ENCODE peak calls at places on chromosome 19, in six cellular contexts. Y is A549, H is Peyer's patch, X is ovary, G is lower leg skin, D is uterus. W is an unnamed sample.

GRCh38 chr19:9819590-9819898 is 665 bp upstream of the FBXL12 start:
- DNase-seq in Y (no peak), H (no peak), X (no peak), G (no peak), D (no peak), W (no peak)

GRCh38 chr19:33813391-33814101 is 16.9 kb downstream of the KCTD15 start:
- DNase-seq in Y (no peak), H (no peak), X (no peak), G (no peak), D (no peak), W (no peak)

GRCh38 chr19:50417850-50418185 is 920 bp upstream of the SPIB start:
- DNase-seq in Y (no peak), H (peak; percentile 54), X (no peak), G (no peak), D (no peak), W (no peak)

GRCh38 chr19:14440049-14440448 is 6.9 kb downstream of the PKN1 start:
- DNase-seq in Y (no peak), H (peak; percentile 95), X (no peak), G (peak; percentile 54), D (no peak), W (peak; percentile 33)

GRCh38 chr19:41323430-41324125 is 13.6 kb downstream of the CCDC97 start:
- DNase-seq in Y (peak; percentile 87), H (no peak), X (peak; percentile 85), G (peak; percentile 75), D (peak; percentile 86), W (peak; percentile 98)

GRCh38 chr19:38362076-38362945 is 12.1 kb upstream of the PSMD8 start:
- DNase-seq in Y (peak; percentile 92), H (peak; percentile 77), X (peak; percentile 62), G (peak; percentile 85), D (peak; percentile 68), W (peak; percentile 55)

GRCh38 chr19:10270616-10271394 is at the start of gene ICAM1:
- DNase-seq in Y (no peak), H (peak; percentile 86), X (peak; percentile 74), G (peak; percentile 83), D (peak; percentile 77), W (peak; percentile 92)

GRCh38 chr19:58227964-58228583 is 640 bp upstream of the ZNF544 start:
- DNase-seq in Y (no peak), H (no peak), X (no peak), G (no peak), D (no peak), W (no peak)

GRCh38 chr19:10776900-10777650 is 58.9 kb downstream of the TMED1 start:
- DNase-seq in Y (no peak), H (peak; percentile 53), X (no peak), G (no peak), D (no peak), W (no peak)

GRCh38 chr19:55697698-55698097 is 22.7 kb downstream of the EPN1 start:
- DNase-seq in Y (no peak), H (no peak), X (no peak), G (no peak), D (no peak), W (no peak)

GRCh38 chr19:2270157-2270571 is 11.8 kb downstream of the PEAK3 start:
- DNase-seq in Y (no peak), H (no peak), X (peak; percentile 72), G (peak; percentile 62), D (peak; percentile 62), W (no peak)

GRCh38 chr19:10815969-10816635 is 19.9 kb downstream of the TMED1 start:
- DNase-seq in Y (no peak), H (no peak), X (no peak), G (no peak), D (no peak), W (no peak)

GRCh38 chr19:42246869-42247630 is 4.6 kb upstream of the GSK3A start:
- DNase-seq in Y (peak; percentile 44), H (no peak), X (peak; percentile 53), G (peak; percentile 19), D (no peak), W (no peak)

GRCh38 chr19:30873003-30873402 is 476.2 kb downstream of the TSHZ3 start:
- DNase-seq in Y (no peak), H (no peak), X (no peak), G (no peak), D (no peak), W (no peak)

GRCh38 chr19:4737955-4738580 is 14.4 kb upstream of the DPP9 start:
- DNase-seq in Y (no peak), H (no peak), X (no peak), G (no peak), D (no peak), W (no peak)

GRCh38 chr19:2294377-2295335 is 12.7 kb upstream of the PEAK3 start:
- DNase-seq in Y (no peak), H (no peak), X (no peak), G (peak; percentile 45), D (peak; percentile 70), W (no peak)

GRCh38 chr19:14147797-14148605 is 11.6 kb upstream of the ASF1B start:
- DNase-seq in Y (peak; percentile 45), H (peak; percentile 42), X (peak; percentile 69), G (peak; percentile 35), D (peak; percentile 80), W (peak; percentile 77)

DNA sequence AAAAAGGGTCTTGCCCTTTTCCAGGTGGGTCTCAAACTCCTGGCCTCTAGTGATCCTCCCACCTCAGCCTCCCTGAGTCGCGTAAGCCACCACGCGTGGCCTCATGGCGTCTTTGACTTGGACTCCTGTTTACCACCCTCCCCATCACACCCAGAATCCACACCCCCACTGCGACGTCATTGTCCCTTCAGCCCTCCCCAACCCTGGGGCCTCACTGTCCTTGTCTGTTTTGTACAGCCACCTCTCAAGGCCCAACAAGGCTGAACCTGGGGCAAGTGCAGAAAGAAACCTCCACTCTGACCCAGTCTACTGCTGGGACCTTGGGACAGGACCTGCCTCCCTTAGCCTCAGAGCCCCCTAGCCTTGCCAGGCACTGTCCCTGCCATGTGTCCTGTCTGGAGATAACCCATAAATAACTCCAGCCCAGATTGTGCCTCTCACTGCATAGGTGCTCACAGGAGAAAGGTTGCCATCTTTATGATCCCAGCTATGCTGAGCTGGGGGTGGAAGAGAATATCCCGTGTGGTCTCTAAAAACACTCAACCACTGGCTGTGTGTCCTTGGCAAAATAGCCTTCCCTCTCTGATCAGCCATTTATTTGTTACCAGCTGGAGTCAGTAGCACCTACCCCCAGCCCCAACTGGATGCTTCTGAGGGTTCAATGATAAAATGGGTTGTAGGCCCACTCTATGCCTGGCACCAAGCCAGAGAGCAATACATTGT is 1.8 kb upstream of the IFI30 start:
- DNase-seq in Y (no peak), H (peak; percentile 54), X (no peak), G (no peak), D (no peak), W (no peak)
- TF ChIP-seq POLR2A in Y (no peak), H (no peak), X (no peak), G (no peak), D (no peak), W (no peak)

GRCh38 chr19:18203863-18204393 is at the start of gene RAB3A:
- DNase-seq in Y (peak; percentile 100), H (peak; percentile 100), X (peak; percentile 100), G (peak; percentile 100), D (peak; percentile 100), W (peak; percentile 100)
- TF ChIP-seq POLR2A in Y (no peak), H (peak; percentile 66), X (peak; percentile 56), G (no peak), D (peak; percentile 56), W (no peak)

GRCh38 chr19:16200776-16201391 is 3.2 kb downstream of the AP1M1 start:
- DNase-seq in Y (no peak), H (no peak), X (no peak), G (no peak), D (no peak), W (no peak)

GRCh38 chr19:16198363-16198636 is 589 bp downstream of the AP1M1 start:
- DNase-seq in Y (no peak), H (no peak), X (no peak), G (no peak), D (no peak), W (peak; percentile 11)

GRCh38 chr19:16199275-16199932 is 1.7 kb downstream of the AP1M1 start:
- DNase-seq in Y (no peak), H (no peak), X (no peak), G (no peak), D (no peak), W (no peak)

GRCh38 chr19:16202320-16203255 is 4.9 kb downstream of the AP1M1 start:
- DNase-seq in Y (no peak), H (no peak), X (no peak), G (no peak), D (no peak), W (no peak)

GRCh38 chr19:16200038-16200775 is 2.5 kb downstream of the AP1M1 start:
- DNase-seq in Y (peak; percentile 35), H (no peak), X (no peak), G (peak; percentile 46), D (no peak), W (no peak)
- TF ChIP-seq POLR2A in Y (no peak), H (no peak), X (no peak), G (no peak), D (no peak), W (no peak)

DNA sequence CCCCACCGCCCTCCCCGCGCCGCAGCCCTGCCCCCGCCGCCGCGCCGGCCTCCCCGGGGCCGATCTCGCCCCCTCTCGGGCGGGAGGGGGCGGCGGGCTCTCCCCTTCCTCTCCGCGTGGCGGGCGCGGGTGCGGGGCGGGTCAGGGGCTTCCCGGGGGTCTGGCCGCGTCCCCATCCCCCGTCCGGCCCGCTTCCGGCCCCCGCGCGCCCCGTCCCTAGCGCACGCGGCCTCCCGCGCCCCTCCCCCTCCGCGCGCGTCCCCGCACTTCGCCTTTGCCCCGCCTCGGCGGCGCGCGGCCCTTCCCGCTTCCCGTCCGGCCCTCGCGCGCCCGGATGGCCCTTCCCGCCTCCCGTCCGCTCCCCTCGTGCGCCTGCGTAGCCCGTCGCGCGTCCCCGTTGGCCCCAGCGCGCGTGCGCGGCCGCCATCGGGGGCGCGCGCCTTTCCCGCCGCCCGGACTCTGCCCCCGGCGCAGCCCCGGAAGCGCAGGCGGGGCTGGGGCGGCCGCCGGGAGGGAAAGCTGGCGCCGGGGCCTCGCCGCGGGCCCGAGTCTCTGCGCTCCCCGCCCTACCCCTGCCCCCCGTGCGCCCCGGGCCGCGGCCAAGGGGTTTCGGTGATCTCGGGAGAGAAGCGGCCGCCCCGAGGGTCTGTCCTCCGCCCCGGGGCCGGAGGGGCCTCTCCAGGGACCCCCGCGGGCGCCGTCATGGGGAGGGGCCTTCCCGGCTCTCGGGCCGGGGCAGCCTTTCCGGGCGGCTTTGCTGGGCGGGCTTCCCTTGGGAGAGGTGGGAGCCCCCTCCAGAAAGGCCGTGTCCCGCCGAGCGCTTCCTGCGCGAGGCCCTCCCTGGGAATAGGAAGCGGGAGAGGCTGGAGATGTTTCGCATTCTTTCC is 519 bp downstream of the PTBP1 start:
- DNase-seq in Y (peak; percentile 91), H (peak; percentile 73), X (peak; percentile 91), G (peak; percentile 79), D (peak; percentile 89), W (peak; percentile 80)
- TF ChIP-seq POLR2A in Y (no peak), H (peak; percentile 74), X (no peak), G (no peak), D (no peak), W (peak; percentile 15)